ENCODE peak calls at places on chromosomes 12 and 14, in five cellular contexts. J is iris pigment epithelial cell, B is colonic mucosa, H is GM04503, S is T-helper 1 cell. C is an unnamed sample.

GRCh38 chr14:32078794-32079663 is 1.9 kb downstream of the ARHGAP5 start:
- DNase-seq in J (peak), B (no peak), H (no peak), S (no peak), C (peak)

GRCh38 chr14:62763951-62764350 is 281.3 kb downstream of the KCNH5 start:
- DNase-seq in J (no peak), B (no peak), H (no peak), S (no peak), C (no peak)

GRCh38 chr12:39824505-39825198 is 205.0 kb upstream of the ABCD2 start:
- DNase-seq in J (peak), B (no peak), H (no peak), S (no peak), C (peak)

GRCh38 chr14:105249175-105250007 is 1.1 kb downstream of the BTBD6 start:
- DNase-seq in J (peak), B (peak), H (no peak), S (no peak), C (peak)

GRCh38 chr14:40074169-40074568 is 641.9 kb upstream of the FBXO33 start:
- DNase-seq in J (no peak), B (no peak), H (no peak), S (no peak), C (no peak)

GRCh38 chr14:76784266-76784874 is 23.1 kb downstream of the VASH1 start:
- DNase-seq in J (no peak), B (no peak), H (no peak), S (no peak), C (no peak)

GRCh38 chr14:71538288-71538687 is 393.9 kb upstream of the RGS6 start:
- DNase-seq in J (no peak), B (no peak), H (no peak), S (no peak), C (no peak)

GRCh38 chr12:88111074-88111652 is 30.7 kb downstream of the CEP290 start:
- DNase-seq in J (peak), B (no peak), H (no peak), S (no peak), C (peak)

GRCh38 chr14:38880643-38881567 is 222.1 kb downstream of the SEC23A start:
- DNase-seq in J (no peak), B (no peak), H (no peak), S (no peak), C (peak)

GRCh38 chr12:24393105-24393504 is 443.6 kb upstream of the SOX5 start:
- DNase-seq in J (no peak), B (no peak), H (no peak), S (no peak), C (no peak)

GRCh38 chr12:94590428-94590827 is 59.9 kb downstream of the TMCC3 start:
- DNase-seq in J (no peak), B (no peak), H (no peak), S (no peak), C (no peak)

GRCh38 chr14:63229330-63230059 is 25.3 kb downstream of the RHOJ start:
- DNase-seq in J (no peak), B (no peak), H (no peak), S (no peak), C (peak)

GRCh38 chr12:111238075-111238734 is 130.7 kb downstream of the PHETA1 start:
- DNase-seq in J (no peak), B (no peak), H (no peak), S (no peak), C (no peak)

GRCh38 chr12:67327466-67327865 is 58.3 kb downstream of the CAND1 start:
- DNase-seq in J (no peak), B (no peak), H (no peak), S (no peak), C (no peak)

GRCh38 chr12:81819991-81820633 is 61.0 kb upstream of the PPFIA2 start:
- DNase-seq in J (no peak), B (no peak), H (no peak), S (no peak), C (no peak)

GRCh38 chr14:105061428-105062047 is 3.7 kb downstream of the GPR132 start:
- DNase-seq in J (no peak), B (peak), H (no peak), S (no peak), C (no peak)

GRCh38 chr14:72291908-72292688 is 359.9 kb downstream of the RGS6 start:
- DNase-seq in J (peak), B (no peak), H (peak), S (no peak), C (peak)

GRCh38 chr14:31336646-31337045 is 83.7 kb downstream of the HEATR5A start:
- DNase-seq in J (peak), B (no peak), H (no peak), S (no peak), C (no peak)

GRCh38 chr14:105474478-105475268 is at the start of gene CRIP2:
- DNase-seq in J (peak), B (no peak), H (no peak), S (peak), C (peak)

GRCh38 chr12:71195338-71195896 is 37.6 kb upstream of the TSPAN8 start:
- DNase-seq in J (no peak), B (no peak), H (no peak), S (no peak), C (no peak)

GRCh38 chr14:84826349-84826748 is 703.6 kb upstream of the FLRT2 start:
- DNase-seq in J (peak), B (no peak), H (no peak), S (no peak), C (peak)

GRCh38 chr14:94636744-94637412 is 24.7 kb downstream of the SERPINA3 start:
- DNase-seq in J (peak), B (no peak), H (no peak), S (no peak), C (no peak)

C was measured in endothelial cell of umbilical vein.